ENCODE peak calls at places on chromosome 1, in eight cellular contexts. One of them, this sample, is unnamed.

GRCh38 chr1:115255154-115255553 is 82.9 kb downstream of the NGF start:
- DNase-seq in A549: no peak
- DNase-seq in esophagus muscularis mucosa: no peak
- DNase-seq in ovary: no peak
- DNase-seq in suprapubic skin: no peak
- DNase-seq in stomach: no peak
- DNase-seq in right lobe of liver: no peak
- DNase-seq in uterus: no peak
- DNase-seq in this sample: no peak

GRCh38 chr1:212651521-212651920 is 43.0 kb downstream of the ATF3 start:
- DNase-seq in A549: no peak
- DNase-seq in esophagus muscularis mucosa: no peak
- DNase-seq in ovary: no peak
- DNase-seq in suprapubic skin: no peak
- DNase-seq in stomach: no peak
- DNase-seq in right lobe of liver: no peak
- DNase-seq in uterus: no peak
- DNase-seq in this sample: no peak

GRCh38 chr1:170660281-170660713 is 3.6 kb upstream of the PRRX1 start:
- DNase-seq in A549: no peak
- DNase-seq in esophagus muscularis mucosa: no peak
- DNase-seq in ovary: no peak
- DNase-seq in suprapubic skin: no peak
- DNase-seq in stomach: no peak
- DNase-seq in right lobe of liver: no peak
- DNase-seq in uterus: no peak
- DNase-seq in this sample: no peak

GRCh38 chr1:171254859-171255258 is 6.6 kb downstream of the FMO1 start:
- DNase-seq in A549: no peak
- DNase-seq in esophagus muscularis mucosa: no peak
- DNase-seq in ovary: no peak
- DNase-seq in suprapubic skin: no peak
- DNase-seq in stomach: no peak
- DNase-seq in right lobe of liver: no peak
- DNase-seq in uterus: no peak
- DNase-seq in this sample: no peak

GRCh38 chr1:13228343-13228781 is 2.4 kb upstream of the PRAMEF18 start:
- DNase-seq in A549: no peak
- DNase-seq in esophagus muscularis mucosa: peak
- DNase-seq in ovary: no peak
- DNase-seq in suprapubic skin: peak
- DNase-seq in stomach: peak
- DNase-seq in right lobe of liver: peak
- DNase-seq in uterus: no peak
- DNase-seq in this sample: peak

GRCh38 chr1:109910963-109911798 is 532 bp downstream of the CSF1 start:
- DNase-seq in A549: no peak
- DNase-seq in esophagus muscularis mucosa: no peak
- DNase-seq in ovary: no peak
- DNase-seq in suprapubic skin: no peak
- DNase-seq in stomach: no peak
- DNase-seq in right lobe of liver: no peak
- DNase-seq in uterus: no peak
- DNase-seq in this sample: peak

GRCh38 chr1:156230102-156230501 is 11.9 kb upstream of the BGLAP start:
- DNase-seq in A549: no peak
- DNase-seq in esophagus muscularis mucosa: no peak
- DNase-seq in ovary: no peak
- DNase-seq in suprapubic skin: no peak
- DNase-seq in stomach: no peak
- DNase-seq in right lobe of liver: no peak
- DNase-seq in uterus: no peak
- DNase-seq in this sample: peak

GRCh38 chr1:16172964-16173446 is 17.1 kb upstream of the EPHA2 start:
- DNase-seq in A549: no peak
- DNase-seq in esophagus muscularis mucosa: no peak
- DNase-seq in ovary: no peak
- DNase-seq in suprapubic skin: no peak
- DNase-seq in stomach: peak
- DNase-seq in right lobe of liver: no peak
- DNase-seq in uterus: no peak
- DNase-seq in this sample: peak

GRCh38 chr1:11525151-11525505 is 46.2 kb downstream of the DISP3 start:
- DNase-seq in A549: no peak
- DNase-seq in esophagus muscularis mucosa: no peak
- DNase-seq in ovary: no peak
- DNase-seq in suprapubic skin: peak
- DNase-seq in stomach: no peak
- DNase-seq in right lobe of liver: peak
- DNase-seq in uterus: no peak
- DNase-seq in this sample: no peak

GRCh38 chr1:2148691-2149090 is 45.9 kb downstream of the FAAP20 start:
- DNase-seq in A549: no peak
- DNase-seq in esophagus muscularis mucosa: no peak
- DNase-seq in ovary: no peak
- DNase-seq in suprapubic skin: no peak
- DNase-seq in stomach: peak
- DNase-seq in right lobe of liver: no peak
- DNase-seq in uterus: no peak
- DNase-seq in this sample: no peak

GRCh38 chr1:60866884-60867648 is 215.3 kb upstream of the NFIA start:
- DNase-seq in A549: no peak
- DNase-seq in esophagus muscularis mucosa: no peak
- DNase-seq in ovary: no peak
- DNase-seq in suprapubic skin: no peak
- DNase-seq in stomach: no peak
- DNase-seq in right lobe of liver: no peak
- DNase-seq in uterus: no peak
- DNase-seq in this sample: no peak

GRCh38 chr1:210332719-210333398 is 4.2 kb downstream of the HHAT start:
- DNase-seq in A549: no peak
- DNase-seq in esophagus muscularis mucosa: no peak
- DNase-seq in ovary: no peak
- DNase-seq in suprapubic skin: no peak
- DNase-seq in stomach: no peak
- DNase-seq in right lobe of liver: no peak
- DNase-seq in uterus: no peak
- DNase-seq in this sample: no peak

GRCh38 chr1:53956308-53957168 is 10.4 kb downstream of the LRRC42 start:
- DNase-seq in A549: no peak
- DNase-seq in esophagus muscularis mucosa: no peak
- DNase-seq in ovary: no peak
- DNase-seq in suprapubic skin: no peak
- DNase-seq in stomach: no peak
- DNase-seq in right lobe of liver: no peak
- DNase-seq in uterus: no peak
- DNase-seq in this sample: no peak

GRCh38 chr1:11211925-11212587 is 22.9 kb downstream of the ANGPTL7 start:
- DNase-seq in A549: no peak
- DNase-seq in esophagus muscularis mucosa: no peak
- DNase-seq in ovary: no peak
- DNase-seq in suprapubic skin: no peak
- DNase-seq in stomach: no peak
- DNase-seq in right lobe of liver: no peak
- DNase-seq in uterus: no peak
- DNase-seq in this sample: no peak

GRCh38 chr1:7299329-7299799 is 471.7 kb upstream of the VAMP3 start:
- DNase-seq in A549: peak
- DNase-seq in esophagus muscularis mucosa: peak
- DNase-seq in ovary: peak
- DNase-seq in suprapubic skin: no peak
- DNase-seq in stomach: peak
- DNase-seq in right lobe of liver: no peak
- DNase-seq in uterus: peak
- DNase-seq in this sample: no peak

GRCh38 chr1:168234846-168235547 is 9.2 kb downstream of the SFT2D2 start:
- DNase-seq in A549: peak
- DNase-seq in esophagus muscularis mucosa: peak
- DNase-seq in ovary: no peak
- DNase-seq in suprapubic skin: no peak
- DNase-seq in stomach: no peak
- DNase-seq in right lobe of liver: no peak
- DNase-seq in uterus: no peak
- DNase-seq in this sample: peak

DNA sequence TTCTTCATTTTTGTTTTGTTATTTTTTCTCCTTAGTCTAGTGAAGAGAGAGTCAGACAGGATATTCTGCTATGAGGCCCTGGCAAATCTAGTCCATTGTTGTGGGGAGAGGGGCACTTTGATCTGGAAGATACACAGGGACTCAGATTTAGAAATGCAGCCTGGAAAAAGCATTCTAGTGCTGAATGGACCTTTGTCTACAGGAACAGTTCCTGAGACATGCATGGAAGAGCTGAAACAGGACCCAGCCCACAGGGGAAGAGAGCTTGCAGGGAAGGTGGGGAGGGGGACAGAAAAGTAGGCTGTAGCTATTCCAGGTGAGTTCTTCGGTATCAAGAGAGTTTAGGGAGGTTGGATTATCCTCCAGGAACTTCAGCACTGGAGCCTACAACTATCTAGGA is 98.5 kb downstream of the AKT3 start:
- DNase-seq in A549: no peak
- DNase-seq in esophagus muscularis mucosa: no peak
- DNase-seq in ovary: no peak
- DNase-seq in suprapubic skin: no peak
- DNase-seq in stomach: no peak
- DNase-seq in right lobe of liver: no peak
- DNase-seq in uterus: no peak
- DNase-seq in this sample: no peak
- TF ChIP-seq POLR2A in A549: no peak
- TF ChIP-seq POLR2A in esophagus muscularis mucosa: no peak
- TF ChIP-seq POLR2A in ovary: no peak
- TF ChIP-seq POLR2A in suprapubic skin: no peak
- TF ChIP-seq POLR2A in stomach: no peak
- TF ChIP-seq POLR2A in right lobe of liver: no peak
- TF ChIP-seq POLR2A in uterus: no peak
- TF ChIP-seq POLR2A in this sample: no peak

GRCh38 chr1:154954541-154954940 is 1.4 kb downstream of the PBXIP1 start:
- DNase-seq in A549: no peak
- DNase-seq in esophagus muscularis mucosa: no peak
- DNase-seq in ovary: no peak
- DNase-seq in suprapubic skin: no peak
- DNase-seq in stomach: no peak
- DNase-seq in right lobe of liver: no peak
- DNase-seq in uterus: no peak
- DNase-seq in this sample: no peak

GRCh38 chr1:154955039-154955717 is 721 bp downstream of the PBXIP1 start:
- DNase-seq in A549: no peak
- DNase-seq in esophagus muscularis mucosa: no peak
- DNase-seq in ovary: peak
- DNase-seq in suprapubic skin: no peak
- DNase-seq in stomach: peak
- DNase-seq in right lobe of liver: no peak
- DNase-seq in uterus: peak
- DNase-seq in this sample: peak

GRCh38 chr1:154955718-154956513 is at the start of gene PBXIP1:
- DNase-seq in A549: peak
- DNase-seq in esophagus muscularis mucosa: peak
- DNase-seq in ovary: peak
- DNase-seq in suprapubic skin: peak
- DNase-seq in stomach: peak
- DNase-seq in right lobe of liver: peak
- DNase-seq in uterus: peak
- DNase-seq in this sample: peak

GRCh38 chr1:154957258-154957657 is 1.4 kb upstream of the PBXIP1 start:
- DNase-seq in A549: no peak
- DNase-seq in esophagus muscularis mucosa: no peak
- DNase-seq in ovary: no peak
- DNase-seq in suprapubic skin: no peak
- DNase-seq in stomach: no peak
- DNase-seq in right lobe of liver: peak
- DNase-seq in uterus: no peak
- DNase-seq in this sample: no peak

GRCh38 chr1:154956557-154956956 is 658 bp upstream of the PBXIP1 start:
- DNase-seq in A549: no peak
- DNase-seq in esophagus muscularis mucosa: no peak
- DNase-seq in ovary: peak
- DNase-seq in suprapubic skin: no peak
- DNase-seq in stomach: no peak
- DNase-seq in right lobe of liver: peak
- DNase-seq in uterus: no peak
- DNase-seq in this sample: no peak
- TF ChIP-seq POLR2A in A549: no peak
- TF ChIP-seq POLR2A in esophagus muscularis mucosa: no peak
- TF ChIP-seq POLR2A in ovary: no peak
- TF ChIP-seq POLR2A in suprapubic skin: no peak
- TF ChIP-seq POLR2A in stomach: no peak
- TF ChIP-seq POLR2A in right lobe of liver: no peak
- TF ChIP-seq POLR2A in uterus: no peak
- TF ChIP-seq POLR2A in this sample: no peak

DNA sequence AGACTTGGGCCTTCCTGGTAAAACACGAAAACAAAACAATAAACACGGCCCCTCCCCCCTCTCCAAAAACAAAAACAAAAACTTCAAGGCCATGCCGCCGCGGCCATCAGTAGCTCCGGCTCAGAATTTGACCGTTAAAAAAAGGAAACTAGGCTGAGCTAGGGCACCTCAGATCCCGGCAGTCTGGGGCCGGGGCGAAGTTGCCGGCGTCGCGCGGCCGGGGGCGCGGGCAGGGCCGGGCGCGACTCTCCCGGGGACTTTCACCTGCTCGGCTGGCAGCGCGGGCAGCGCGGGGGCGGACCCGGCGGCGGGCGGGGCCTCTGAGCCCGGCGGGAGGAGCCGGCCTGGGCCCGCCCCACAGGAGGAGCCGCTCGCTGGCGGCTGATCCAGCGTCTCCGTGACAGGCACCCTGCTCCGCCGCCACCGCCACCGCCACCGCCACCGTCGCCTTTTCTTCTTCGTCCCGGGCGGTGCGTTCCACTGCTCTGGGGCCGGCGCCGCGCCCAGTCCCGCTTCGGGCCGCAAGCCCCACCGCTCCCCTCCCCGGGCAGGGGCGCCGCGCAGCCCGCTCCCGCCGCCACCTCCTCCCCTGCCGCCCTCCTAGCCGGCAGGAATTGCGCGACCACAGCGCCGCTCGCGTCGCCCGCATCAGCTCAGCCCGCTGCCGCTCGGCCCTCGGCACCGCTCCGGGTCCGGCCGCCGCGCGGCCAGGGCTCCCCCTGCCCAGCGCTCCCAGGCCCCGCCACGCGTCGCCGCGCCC is at the start of gene NOS1AP:
- DNase-seq in A549: peak
- DNase-seq in esophagus muscularis mucosa: peak
- DNase-seq in ovary: peak
- DNase-seq in suprapubic skin: peak
- DNase-seq in stomach: peak
- DNase-seq in right lobe of liver: peak
- DNase-seq in uterus: peak
- DNase-seq in this sample: peak
- TF ChIP-seq POLR2A in A549: no peak
- TF ChIP-seq POLR2A in esophagus muscularis mucosa: no peak
- TF ChIP-seq POLR2A in ovary: no peak
- TF ChIP-seq POLR2A in suprapubic skin: no peak
- TF ChIP-seq POLR2A in stomach: no peak
- TF ChIP-seq POLR2A in right lobe of liver: peak
- TF ChIP-seq POLR2A in uterus: peak
- TF ChIP-seq POLR2A in this sample: no peak

DNA sequence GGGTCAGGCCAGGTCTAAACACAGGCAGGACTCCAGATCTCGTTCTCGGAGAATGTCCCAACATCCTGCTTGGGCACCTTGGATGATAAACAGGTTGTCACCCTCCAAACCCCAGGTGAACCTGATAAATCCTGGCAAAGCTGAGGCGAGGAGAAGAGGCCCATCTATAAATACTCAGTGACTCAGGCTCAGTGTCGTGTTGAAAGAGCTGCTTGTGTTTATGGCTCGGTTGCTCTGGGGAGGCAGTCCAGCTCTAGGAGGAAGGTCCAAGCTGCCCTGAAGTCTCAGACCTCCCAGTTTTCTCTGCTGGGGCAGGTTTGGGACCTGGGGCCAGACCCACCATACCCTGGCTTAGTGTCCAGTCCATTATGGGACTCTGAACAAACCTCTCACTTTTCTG is 15.8 kb upstream of the TRIM63 start:
- DNase-seq in A549: no peak
- DNase-seq in esophagus muscularis mucosa: no peak
- DNase-seq in ovary: no peak
- DNase-seq in suprapubic skin: no peak
- DNase-seq in stomach: no peak
- DNase-seq in right lobe of liver: no peak
- DNase-seq in uterus: no peak
- DNase-seq in this sample: no peak
- TF ChIP-seq POLR2A in A549: no peak
- TF ChIP-seq POLR2A in esophagus muscularis mucosa: no peak
- TF ChIP-seq POLR2A in ovary: no peak
- TF ChIP-seq POLR2A in suprapubic skin: no peak
- TF ChIP-seq POLR2A in stomach: no peak
- TF ChIP-seq POLR2A in right lobe of liver: no peak
- TF ChIP-seq POLR2A in uterus: no peak
- TF ChIP-seq POLR2A in this sample: no peak

This sample was measured in erythroblast.